ENCODE peak calls at places on chromosomes 2 and 18, in five cellular contexts. U, J, Y, V and N are unnamed samples.

GRCh38 chr2:172082105-172082943 is 3.0 kb upstream of the DLX1 start:
- DNase-seq in Y (no peak), U (no peak), J (no peak), V (no peak), N (peak)

GRCh38 chr2:110748489-110748867 is 16.1 kb downstream of the ACOXL start:
- DNase-seq in Y (no peak), V (peak), U (peak), J (no peak), N (no peak)

GRCh38 chr2:50957880-50958279 is 74.1 kb downstream of the NRXN1 start:
- DNase-seq in Y (no peak), J (no peak), V (no peak), U (no peak), N (no peak)

GRCh38 chr2:207621640-207622039 is 3.6 kb downstream of the METTL21A start:
- DNase-seq in J (no peak), V (no peak), Y (no peak), U (no peak), N (no peak)

GRCh38 chr2:16861154-16861929 is 195.7 kb upstream of the CYRIA start:
- DNase-seq in Y (no peak), U (no peak), V (no peak), J (no peak), N (no peak)

GRCh38 chr18:77051581-77052296 is 80.8 kb downstream of the MBP start:
- DNase-seq in U (no peak), J (no peak), V (no peak), Y (no peak), N (no peak)

GRCh38 chr18:25230658-25231326 is 121.2 kb downstream of the ZNF521 start:
- DNase-seq in V (peak), J (peak), Y (no peak), U (no peak), N (no peak)

GRCh38 chr2:239832995-239833727 is 192.0 kb downstream of the NDUFA10 start:
- DNase-seq in V (no peak), U (peak), Y (no peak), J (no peak), N (no peak)

GRCh38 chr2:213119061-213119809 is 32.2 kb downstream of the IKZF2 start:
- DNase-seq in U (peak), Y (no peak), J (no peak), V (peak), N (no peak)

GRCh38 chr2:102615620-102616436 is 3.5 kb upstream of the SLC9A2 start:
- DNase-seq in J (peak), U (peak), Y (no peak), V (peak), N (peak)

GRCh38 chr2:138217975-138218773 is 253.9 kb downstream of the HNMT start:
- DNase-seq in U (no peak), J (no peak), Y (no peak), V (no peak), N (no peak)

GRCh38 chr18:33812186-33812585 is 234.2 kb downstream of the ASXL3 start:
- DNase-seq in U (no peak), Y (no peak), V (no peak), J (no peak), N (no peak)

GRCh38 chr2:53593891-53594585 is 173.6 kb upstream of the CHAC2 start:
- DNase-seq in U (no peak), Y (no peak), V (peak), J (no peak), N (no peak)

GRCh38 chr2:191200910-191201309 is 44.3 kb upstream of the MYO1B start:
- DNase-seq in U (no peak), V (no peak), J (no peak), Y (no peak), N (no peak)

GRCh38 chr2:26273501-26273900 is 28.8 kb downstream of the HADHB start:
- DNase-seq in V (no peak), Y (no peak), U (no peak), J (no peak), N (no peak)

GRCh38 chr18:48607049-48607984 is 68.5 kb downstream of the CTIF start:
- DNase-seq in Y (no peak), J (no peak), U (no peak), V (peak), N (peak)